ENCODE peak calls at places on chromosomes 3 and 15, in six cellular contexts. One of them, this sample, is unnamed.

GRCh38 chr15:48352474-48353072 is 21.3 kb downstream of the DUT start:
- DNase-seq in heart right ventricle: peak; percentile 29
- DNase-seq in AG04449: no peak
- DNase-seq in aorta: peak; percentile 57
- DNase-seq in IMR-90: peak; percentile 69
- DNase-seq in lower lobe of right lung: no peak
- DNase-seq in this sample: no peak

GRCh38 chr3:134179508-134179907 is 71.2 kb downstream of the RYK start:
- DNase-seq in aorta: no peak
- DNase-seq in IMR-90: peak; percentile 7
- DNase-seq in heart right ventricle: no peak
- DNase-seq in AG04449: no peak
- DNase-seq in lower lobe of right lung: no peak
- DNase-seq in this sample: no peak

GRCh38 chr15:79948095-79948695 is 22.8 kb downstream of the BCL2A1 start:
- DNase-seq in AG04449: no peak
- DNase-seq in heart right ventricle: no peak
- DNase-seq in IMR-90: no peak
- DNase-seq in lower lobe of right lung: no peak
- DNase-seq in aorta: no peak
- DNase-seq in this sample: no peak

GRCh38 chr3:127688416-127689265 is 15.9 kb downstream of the ABTB1 start:
- DNase-seq in heart right ventricle: no peak
- DNase-seq in lower lobe of right lung: peak; percentile 34
- DNase-seq in aorta: peak; percentile 73
- DNase-seq in AG04449: no peak
- DNase-seq in IMR-90: peak; percentile 65
- DNase-seq in this sample: peak; percentile 66

GRCh38 chr15:61155741-61156700 is 73.1 kb downstream of the RORA start:
- DNase-seq in aorta: no peak
- DNase-seq in heart right ventricle: peak; percentile 62
- DNase-seq in IMR-90: no peak
- DNase-seq in lower lobe of right lung: no peak
- DNase-seq in AG04449: no peak
- DNase-seq in this sample: no peak

GRCh38 chr15:59399465-59400102 is 26.9 kb upstream of the MYO1E start:
- DNase-seq in heart right ventricle: no peak
- DNase-seq in AG04449: no peak
- DNase-seq in aorta: no peak
- DNase-seq in lower lobe of right lung: no peak
- DNase-seq in IMR-90: no peak
- DNase-seq in this sample: no peak

GRCh38 chr3:188282871-188283270 is 128.9 kb downstream of the LPP start:
- DNase-seq in AG04449: no peak
- DNase-seq in aorta: no peak
- DNase-seq in IMR-90: no peak
- DNase-seq in lower lobe of right lung: no peak
- DNase-seq in heart right ventricle: no peak
- DNase-seq in this sample: no peak

GRCh38 chr15:58742022-58742421 is 7.5 kb downstream of the ADAM10 start:
- DNase-seq in aorta: no peak
- DNase-seq in lower lobe of right lung: no peak
- DNase-seq in AG04449: no peak
- DNase-seq in heart right ventricle: no peak
- DNase-seq in IMR-90: peak; percentile 56
- DNase-seq in this sample: no peak

GRCh38 chr15:57969355-57969754 is 96.2 kb downstream of the ALDH1A2 start:
- DNase-seq in aorta: no peak
- DNase-seq in lower lobe of right lung: no peak
- DNase-seq in heart right ventricle: no peak
- DNase-seq in IMR-90: no peak
- DNase-seq in AG04449: no peak
- DNase-seq in this sample: no peak

GRCh38 chr3:53680026-53680425 is 166.2 kb downstream of the CHDH start:
- DNase-seq in IMR-90: peak; percentile 2
- DNase-seq in heart right ventricle: no peak
- DNase-seq in aorta: peak; percentile 57
- DNase-seq in AG04449: no peak
- DNase-seq in lower lobe of right lung: no peak
- DNase-seq in this sample: no peak

GRCh38 chr3:143769663-143770062 is 78.6 kb downstream of the SLC9A9 start:
- DNase-seq in aorta: no peak
- DNase-seq in AG04449: peak; percentile 21
- DNase-seq in heart right ventricle: no peak
- DNase-seq in lower lobe of right lung: no peak
- DNase-seq in IMR-90: peak; percentile 57
- DNase-seq in this sample: no peak

GRCh38 chr15:58257776-58258325 is 119.7 kb downstream of the AQP9 start:
- DNase-seq in aorta: no peak
- DNase-seq in IMR-90: no peak
- DNase-seq in heart right ventricle: no peak
- DNase-seq in AG04449: no peak
- DNase-seq in lower lobe of right lung: no peak
- DNase-seq in this sample: no peak

GRCh38 chr15:75065467-75065850 is 42.1 kb downstream of the PPCDC start:
- DNase-seq in IMR-90: peak; percentile 24
- DNase-seq in AG04449: no peak
- DNase-seq in aorta: no peak
- DNase-seq in lower lobe of right lung: no peak
- DNase-seq in heart right ventricle: no peak
- DNase-seq in this sample: no peak

GRCh38 chr3:170493712-170494182 is 75.1 kb downstream of the CLDN11 start:
- DNase-seq in heart right ventricle: no peak
- DNase-seq in AG04449: no peak
- DNase-seq in aorta: no peak
- DNase-seq in IMR-90: peak; percentile 82
- DNase-seq in lower lobe of right lung: no peak
- DNase-seq in this sample: no peak

DNA sequence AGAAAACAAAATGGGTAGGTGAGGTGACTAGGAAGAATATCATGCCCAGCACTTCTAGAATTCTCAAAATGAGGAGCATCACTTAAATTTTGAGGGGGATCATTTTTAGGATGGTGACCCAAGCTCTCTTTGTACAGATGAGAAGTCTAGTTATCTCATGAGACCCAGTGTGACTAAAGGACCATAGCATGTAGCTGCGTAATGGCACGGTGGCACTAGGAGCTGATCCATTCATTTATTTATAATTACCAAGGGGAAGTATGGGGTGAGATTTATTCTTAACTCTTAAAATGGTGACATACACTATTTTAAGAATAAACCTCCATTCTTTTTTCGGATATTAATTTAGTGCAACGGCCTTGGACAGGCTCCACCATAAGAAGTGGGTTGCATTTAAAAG is 8.3 kb downstream of the IQGAP1 start:
- DNase-seq in lower lobe of right lung: no peak
- DNase-seq in IMR-90: no peak
- DNase-seq in heart right ventricle: no peak
- DNase-seq in AG04449: no peak
- DNase-seq in aorta: no peak
- DNase-seq in this sample: no peak
- H3K4me3 ChIP-seq in lower lobe of right lung: no peak overlapping the region
- H3K4me3 ChIP-seq in IMR-90: no peak overlapping the region
- H3K4me3 ChIP-seq in heart right ventricle: no peak overlapping the region
- H3K4me3 ChIP-seq in AG04449: no peak overlapping the region
- H3K4me3 ChIP-seq in aorta: no peak overlapping the region
- H3K4me3 ChIP-seq in this sample: peak overlapping the region; percentile 32

DNA sequence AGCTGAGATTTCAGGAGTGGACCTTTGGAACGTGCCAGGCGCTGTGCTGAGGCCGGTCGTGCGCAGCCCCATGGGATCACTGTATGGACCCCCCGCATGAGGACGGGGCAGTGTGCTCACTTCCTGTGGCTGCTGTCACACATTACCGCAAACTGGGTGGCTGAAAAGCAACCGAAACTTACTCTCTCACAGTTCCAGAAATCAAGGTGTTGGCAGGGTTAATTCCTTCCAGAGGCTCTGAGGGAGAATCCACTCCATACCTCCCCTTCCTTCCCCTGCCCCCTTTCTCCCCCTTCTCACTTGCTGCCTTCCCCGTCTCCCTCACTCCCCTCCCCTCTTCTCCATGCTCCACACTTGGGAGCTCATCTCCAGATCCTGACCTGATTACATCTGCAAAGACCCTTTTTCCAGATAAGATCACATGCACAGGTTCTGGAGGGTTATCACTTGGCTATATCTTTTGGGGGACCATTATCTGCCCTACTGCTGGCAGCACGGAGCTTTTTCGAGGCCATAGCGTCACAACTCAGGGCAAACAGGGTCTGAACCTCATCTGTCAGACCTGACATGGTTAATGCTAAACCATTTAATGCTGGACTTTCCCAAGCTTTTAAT is 41.2 kb downstream of the KLF13 start:
- DNase-seq in AG04449: no peak
- DNase-seq in heart right ventricle: no peak
- DNase-seq in lower lobe of right lung: peak; percentile 50
- DNase-seq in IMR-90: no peak
- DNase-seq in aorta: no peak
- DNase-seq in this sample: no peak
- H3K4me3 ChIP-seq in AG04449: no peak overlapping the region
- H3K4me3 ChIP-seq in heart right ventricle: no peak overlapping the region
- H3K4me3 ChIP-seq in lower lobe of right lung: no peak overlapping the region
- H3K4me3 ChIP-seq in IMR-90: no peak overlapping the region
- H3K4me3 ChIP-seq in aorta: no peak overlapping the region
- H3K4me3 ChIP-seq in this sample: peak overlapping the region; percentile 8

DNA sequence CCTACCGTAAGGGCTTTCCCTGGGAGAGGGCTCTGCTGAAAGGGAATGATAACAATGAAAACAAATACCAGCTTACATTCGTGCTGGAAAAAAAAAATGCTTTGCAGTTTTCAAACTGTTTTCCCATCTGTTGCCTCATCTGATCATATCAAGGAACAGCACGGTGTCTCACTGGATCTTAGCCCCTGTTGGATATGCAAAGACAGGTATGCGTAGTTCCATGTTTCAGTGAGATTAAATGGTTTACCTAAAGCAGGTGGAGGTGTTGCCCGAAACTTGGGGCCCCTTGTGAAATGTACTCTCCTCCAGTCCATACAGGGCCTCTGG is 77.4 kb upstream of the VGLL4 start:
- DNase-seq in heart right ventricle: no peak
- DNase-seq in lower lobe of right lung: no peak
- DNase-seq in AG04449: no peak
- DNase-seq in IMR-90: no peak
- DNase-seq in aorta: no peak
- DNase-seq in this sample: no peak
- H3K4me3 ChIP-seq in heart right ventricle: peak overlapping the region; percentile 86
- H3K4me3 ChIP-seq in lower lobe of right lung: peak overlapping the region; percentile 96
- H3K4me3 ChIP-seq in AG04449: peak overlapping the region; percentile 88
- H3K4me3 ChIP-seq in IMR-90: no peak overlapping the region
- H3K4me3 ChIP-seq in aorta: peak overlapping the region; percentile 69
- H3K4me3 ChIP-seq in this sample: peak overlapping the region; percentile 85

GRCh38 chr15:78708713-78709112 is 67.7 kb upstream of the CHRNB4 start:
- DNase-seq in heart right ventricle: no peak
- DNase-seq in AG04449: no peak
- DNase-seq in lower lobe of right lung: no peak
- DNase-seq in IMR-90: no peak
- DNase-seq in aorta: no peak
- DNase-seq in this sample: no peak
- H3K4me3 ChIP-seq in heart right ventricle: no peak overlapping the region
- H3K4me3 ChIP-seq in AG04449: no peak overlapping the region
- H3K4me3 ChIP-seq in lower lobe of right lung: no peak overlapping the region
- H3K4me3 ChIP-seq in IMR-90: no peak overlapping the region
- H3K4me3 ChIP-seq in aorta: no peak overlapping the region
- H3K4me3 ChIP-seq in this sample: no peak overlapping the region

DNA sequence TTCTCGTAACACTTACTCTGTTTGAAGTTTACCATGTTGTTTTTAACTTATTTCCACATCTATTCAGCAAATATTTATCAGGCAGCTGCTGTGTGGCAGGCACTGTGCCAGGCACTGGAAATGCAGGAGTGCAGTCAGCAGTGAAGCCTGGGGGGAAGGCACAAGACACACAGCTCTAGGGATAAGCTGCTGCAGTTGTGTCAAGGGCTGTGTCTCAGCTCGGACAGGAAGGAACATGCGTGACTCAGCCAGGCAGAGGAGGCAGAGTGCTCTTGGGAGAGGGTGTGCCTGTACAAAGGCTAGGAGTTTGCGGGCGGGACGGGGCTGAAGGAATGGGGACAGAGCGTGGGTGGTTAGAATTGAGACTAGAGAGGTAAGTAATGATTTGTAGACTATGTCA is 24.7 kb downstream of the LYSMD4 start:
- DNase-seq in lower lobe of right lung: peak; percentile 85
- DNase-seq in IMR-90: peak; percentile 91
- DNase-seq in heart right ventricle: peak; percentile 77
- DNase-seq in aorta: peak; percentile 86
- DNase-seq in AG04449: no peak
- DNase-seq in this sample: peak; percentile 86
- H3K4me3 ChIP-seq in lower lobe of right lung: no peak overlapping the region
- H3K4me3 ChIP-seq in IMR-90: no peak overlapping the region
- H3K4me3 ChIP-seq in heart right ventricle: no peak overlapping the region
- H3K4me3 ChIP-seq in aorta: no peak overlapping the region
- H3K4me3 ChIP-seq in AG04449: no peak overlapping the region
- H3K4me3 ChIP-seq in this sample: peak overlapping the region; percentile 23

GRCh38 chr3:60010778-60011177 is 961.0 kb upstream of the CFAP20DC start:
- DNase-seq in lower lobe of right lung: no peak
- DNase-seq in IMR-90: no peak
- DNase-seq in heart right ventricle: no peak
- DNase-seq in AG04449: no peak
- DNase-seq in aorta: no peak
- DNase-seq in this sample: no peak
- H3K4me3 ChIP-seq in lower lobe of right lung: no peak overlapping the region
- H3K4me3 ChIP-seq in IMR-90: no peak overlapping the region
- H3K4me3 ChIP-seq in heart right ventricle: no peak overlapping the region
- H3K4me3 ChIP-seq in AG04449: no peak overlapping the region
- H3K4me3 ChIP-seq in aorta: no peak overlapping the region
- H3K4me3 ChIP-seq in this sample: no peak overlapping the region

This sample was measured in coronary artery.